ENCODE peak calls at places on chromosomes 16 and 17, in seven cellular contexts. Y is A549, K is ovary, P is transverse colon, S is vagina, Z is body of pancreas, U is spleen. F is an unnamed sample.

GRCh38 chr17:77345260-77345910 is 204.6 kb downstream of the SEC14L1 start:
- DNase-seq in Y (no peak), K (peak), P (no peak), S (peak), Z (no peak), U (no peak), F (no peak)

GRCh38 chr16:75074920-75075687 is 41.5 kb downstream of the LDHD start:
- DNase-seq in Y (no peak), K (no peak), P (peak), S (no peak), Z (peak), U (peak), F (peak)

GRCh38 chr17:36089888-36090836 is at the start of gene CCL3:
- DNase-seq in Y (no peak), K (no peak), P (peak), S (no peak), Z (no peak), U (peak), F (no peak)

GRCh38 chr17:66906321-66907278 is 57.9 kb upstream of the CACNG4 start:
- DNase-seq in Y (peak), K (peak), P (peak), S (no peak), Z (peak), U (peak), F (peak)

GRCh38 chr17:70017941-70018340 is 57.1 kb upstream of the KCNJ16 start:
- DNase-seq in Y (no peak), K (no peak), P (no peak), S (no peak), Z (no peak), U (no peak), F (no peak)

GRCh38 chr16:6496996-6497395 is 835.6 kb upstream of the RBFOX1 start:
- DNase-seq in Y (no peak), K (no peak), P (no peak), S (no peak), Z (no peak), U (no peak), F (no peak)

GRCh38 chr17:62147284-62147683 is 82.2 kb upstream of the MED13 start:
- DNase-seq in Y (no peak), K (no peak), P (no peak), S (no peak), Z (no peak), U (no peak), F (no peak)

GRCh38 chr17:44911133-44912001 is 3.9 kb downstream of the GFAP start:
- DNase-seq in Y (peak), K (peak), P (peak), S (no peak), Z (peak), U (peak), F (peak)

GRCh38 chr16:87483481-87483880 is 9.3 kb downstream of the ZCCHC14 start:
- DNase-seq in Y (no peak), K (no peak), P (no peak), S (no peak), Z (no peak), U (no peak), F (no peak)

DNA sequence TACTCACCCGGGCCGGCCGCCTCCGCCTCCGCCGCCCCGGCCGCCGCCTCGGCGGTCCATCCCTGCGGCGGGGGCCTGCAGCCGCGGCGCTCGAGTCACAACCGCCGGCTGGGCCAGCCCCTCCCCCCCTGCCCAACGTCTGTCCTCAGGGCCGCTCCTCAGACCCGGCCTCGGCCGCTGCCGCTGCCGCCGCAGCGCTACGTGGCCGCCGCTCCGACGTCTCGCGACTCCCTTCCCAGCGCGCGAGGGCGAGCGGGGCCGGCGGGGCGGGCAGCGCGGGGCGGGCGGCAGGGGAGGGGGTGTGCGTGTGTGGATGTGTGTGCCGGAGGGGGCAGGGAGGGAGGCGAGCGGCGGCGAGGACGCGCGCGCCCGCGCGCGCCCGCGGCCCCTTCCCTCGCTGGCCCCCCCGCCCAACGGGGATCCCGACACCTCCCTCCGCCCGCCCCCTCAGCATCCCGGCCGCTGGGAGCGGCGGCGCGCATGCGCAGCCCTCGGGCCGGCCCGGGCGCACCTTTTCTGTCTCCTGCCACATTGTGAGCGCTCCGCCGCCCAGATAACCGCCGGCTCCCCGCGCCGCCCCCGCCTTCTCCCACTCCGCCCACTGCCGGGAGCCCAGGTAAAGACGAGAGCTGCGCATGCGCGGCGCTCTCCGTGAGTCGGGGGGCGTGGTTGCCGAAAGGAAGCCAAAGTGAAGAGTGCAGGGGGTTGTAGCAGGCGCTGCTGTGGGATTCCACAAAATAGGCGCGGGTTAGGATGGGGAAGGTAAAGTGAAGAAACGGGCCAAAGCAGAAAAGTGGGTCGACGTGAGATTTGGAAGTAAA is at the start of gene ZNF652:
- DNase-seq in Y (peak), K (peak), P (peak), S (no peak), Z (peak), U (peak), F (peak)
- TF ChIP-seq POLR2A in Y (peak), K (peak), P (no peak), S (no peak), Z (peak), U (no peak), F (no peak)

DNA sequence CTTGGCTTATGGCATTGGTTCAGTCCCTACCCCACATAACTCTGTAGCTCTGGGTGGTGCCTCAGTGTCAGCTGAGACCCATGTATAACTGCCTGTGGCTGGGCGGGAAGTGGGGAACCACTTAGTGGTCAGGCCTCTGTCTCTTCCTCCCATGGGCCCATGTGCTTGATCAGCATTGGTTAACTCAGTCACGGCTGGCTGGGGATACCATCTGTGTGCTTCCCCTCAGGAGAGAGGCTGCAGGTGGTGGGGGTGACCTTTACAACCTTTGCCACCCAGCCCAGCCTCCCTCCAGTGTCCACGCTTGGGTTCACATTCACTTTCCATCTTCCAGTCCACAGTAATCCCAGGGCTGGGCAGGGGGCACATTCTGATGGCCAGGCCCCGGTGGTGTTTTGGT is 10.3 kb upstream of the NFATC3 start:
- DNase-seq in Y (no peak), K (no peak), P (peak), S (peak), Z (no peak), U (peak), F (no peak)
- TF ChIP-seq POLR2A in Y (no peak), K (no peak), P (no peak), S (no peak), Z (no peak), U (no peak), F (no peak)

GRCh38 chr16:11533588-11533987 is 53.1 kb downstream of the LITAF start:
- DNase-seq in Y (no peak), K (no peak), P (no peak), S (no peak), Z (no peak), U (no peak), F (no peak)

GRCh38 chr16:11538880-11539279 is 47.8 kb downstream of the LITAF start:
- DNase-seq in Y (no peak), K (no peak), P (no peak), S (no peak), Z (no peak), U (no peak), F (no peak)

GRCh38 chr16:11534262-11534661 is 52.5 kb downstream of the LITAF start:
- DNase-seq in Y (no peak), K (no peak), P (no peak), S (no peak), Z (peak), U (no peak), F (no peak)

GRCh38 chr16:11536104-11536866 is 50.4 kb downstream of the LITAF start:
- DNase-seq in Y (no peak), K (no peak), P (no peak), S (no peak), Z (no peak), U (no peak), F (no peak)

DNA sequence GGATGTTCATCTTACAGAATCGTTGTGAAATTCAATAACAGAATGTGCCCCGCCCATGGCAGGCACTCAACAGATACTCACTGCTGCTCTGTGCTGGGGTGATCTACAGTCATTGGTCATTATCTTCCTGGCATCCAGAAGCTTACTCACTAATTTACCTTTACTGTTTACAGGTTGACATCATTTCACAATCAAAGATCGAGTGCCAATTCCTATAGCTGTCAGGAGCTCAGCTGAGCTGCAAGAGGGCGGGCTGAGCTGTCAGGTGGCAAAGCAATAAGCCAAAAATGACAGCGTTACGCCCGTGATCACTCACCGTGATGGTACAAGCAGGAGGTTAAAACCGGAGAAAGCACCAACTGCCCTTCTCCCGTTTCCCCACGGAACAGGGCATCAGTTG is 51.2 kb downstream of the LITAF start:
- DNase-seq in Y (no peak), K (no peak), P (peak), S (no peak), Z (no peak), U (no peak), F (no peak)
- TF ChIP-seq POLR2A in Y (no peak), K (no peak), P (no peak), S (no peak), Z (no peak), U (no peak), F (no peak)

GRCh38 chr17:28746611-28747045 is 2.8 kb downstream of the TRAF4 start:
- DNase-seq in Y (no peak), K (no peak), P (peak), S (no peak), Z (peak), U (peak), F (no peak)
- TF ChIP-seq POLR2A in Y (no peak), K (no peak), P (no peak), S (no peak), Z (no peak), U (no peak), F (no peak)

F was measured in erythroblast.